ENCODE peak calls at places on chromosomes 7 and 10, in four cellular contexts. C, Q, J and I are unnamed samples.

GRCh38 chr7:133859871-133860427 is 267.2 kb upstream of the LRGUK start:
- DNase-seq in Q (no peak), J (no peak), C (no peak), I (no peak)

GRCh38 chr7:157347217-157347904 is 10.6 kb downstream of the DNAJB6 start:
- DNase-seq in Q (peak; percentile 42), C (no peak), J (peak; percentile 65), I (peak; percentile 86)

GRCh38 chr10:47042199-47042473 is 130.9 kb downstream of the PTPN20 start:
- DNase-seq in Q (peak; percentile 13), J (no peak), C (peak; percentile 8), I (no peak)

GRCh38 chr10:104349623-104350142 is 4.0 kb upstream of the CFAP58 start:
- DNase-seq in Q (no peak), J (peak; percentile 82), C (no peak), I (peak; percentile 79)

GRCh38 chr10:132064082-132064755 is 1.5 kb upstream of the JAKMIP3 start:
- DNase-seq in Q (peak; percentile 50), J (no peak), C (peak; percentile 49), I (no peak)

GRCh38 chr7:151172273-151173141 is 5.0 kb upstream of the GBX1 start:
- DNase-seq in J (peak; percentile 67), Q (peak; percentile 85), C (peak; percentile 84), I (peak; percentile 73)

GRCh38 chr7:158260567-158261361 is 326.9 kb downstream of the PTPRN2 start:
- DNase-seq in Q (no peak), C (no peak), J (no peak), I (no peak)

GRCh38 chr10:74585231-74586087 is 240.9 kb upstream of the KAT6B start:
- DNase-seq in Q (no peak), J (peak; percentile 37), C (no peak), I (peak; percentile 28)

GRCh38 chr10:79071535-79071923 is 2.8 kb downstream of the ZMIZ1 start:
- DNase-seq in J (no peak), C (no peak), Q (no peak), I (no peak)

GRCh38 chr7:91019686-91020385 is 244.4 kb upstream of the FZD1 start:
- DNase-seq in Q (no peak), C (no peak), J (no peak), I (no peak)

GRCh38 chr10:100866010-100866409 is 46.8 kb upstream of the SLF2 start:
- DNase-seq in C (no peak), Q (no peak), J (no peak), I (no peak)

GRCh38 chr10:76352300-76352699 is 920.9 kb downstream of the LRMDA start:
- DNase-seq in C (no peak), Q (no peak), J (peak; percentile 83), I (peak; percentile 71)

GRCh38 chr10:21398549-21399345 is 126.7 kb downstream of the SKIDA1 start:
- DNase-seq in Q (no peak), C (no peak), J (peak; percentile 36), I (no peak)

GRCh38 chr10:1160561-1160961 is 104.4 kb downstream of the WDR37 start:
- DNase-seq in C (no peak), Q (no peak), J (no peak), I (no peak)

GRCh38 chr10:124206616-124207015 is 113.2 kb upstream of the CHST15 start:
- DNase-seq in J (no peak), C (no peak), Q (no peak), I (no peak)

GRCh38 chr7:81161459-81162075 is 242.7 kb upstream of the SEMA3C start:
- DNase-seq in Q (no peak), C (no peak), J (peak; percentile 97), I (peak; percentile 79)

GRCh38 chr10:117980755-117981525 is 65.8 kb downstream of the RAB11FIP2 start:
- DNase-seq in C (no peak), Q (no peak), J (no peak), I (no peak)

GRCh38 chr10:9596368-9596920 is 1421.2 kb upstream of the CELF2 start:
- DNase-seq in C (no peak), Q (no peak), J (no peak), I (peak; percentile 80)

GRCh38 chr7:142257958-142258357 is at the start of gene PRSS58:
- DNase-seq in Q (no peak), C (no peak), J (no peak), I (no peak)

GRCh38 chr7:96322847-96323461 is 1.1 kb upstream of the SLC25A13 start:
- DNase-seq in C (no peak), Q (no peak), J (no peak), I (no peak)

GRCh38 chr7:28729276-28729675 is 228.9 kb downstream of the TRIL start:
- DNase-seq in Q (no peak), J (no peak), C (no peak), I (no peak)

GRCh38 chr10:49744924-49745605 is 17.1 kb downstream of the OGDHL start:
- DNase-seq in C (no peak), J (no peak), Q (no peak), I (no peak)

GRCh38 chr7:24381919-24382505 is 98.0 kb downstream of the NPY start:
- DNase-seq in Q (no peak), C (no peak), J (peak; percentile 16), I (peak; percentile 10)

GRCh38 chr10:93006435-93007039 is 54.1 kb upstream of the CYP26C1 start:
- DNase-seq in J (peak; percentile 63), Q (no peak), C (no peak), I (peak; percentile 76)

GRCh38 chr7:105963038-105963667 is at the start of gene CDHR3:
- DNase-seq in Q (no peak), C (no peak), J (no peak), I (no peak)

GRCh38 chr7:158134824-158135223 is 452.8 kb downstream of the PTPRN2 start:
- DNase-seq in Q (no peak), J (no peak), C (no peak), I (no peak)

GRCh38 chr10:111118758-111119157 is 41.9 kb downstream of the ADRA2A start:
- DNase-seq in C (no peak), Q (no peak), J (no peak), I (no peak)

GRCh38 chr7:80593869-80594587 is 44.4 kb upstream of the CD36 start:
- DNase-seq in C (peak; percentile 71), J (peak; percentile 76), Q (peak; percentile 48), I (peak; percentile 18)

GRCh38 chr10:45008524-45009161 is 7.9 kb downstream of the ZNF22 start:
- DNase-seq in C (no peak), J (peak; percentile 92), Q (no peak), I (peak; percentile 92)
- TF ChIP-seq CTCF in C (peak; percentile 63), J (peak; percentile 77), Q (peak; percentile 80), I (peak; percentile 67)

GRCh38 chr7:143811-144453 is 48.4 kb upstream of the FAM20C start:
- DNase-seq in C (peak; percentile 44), Q (peak; percentile 25), J (no peak), I (no peak)

GRCh38 chr7:145863-146262 is 46.5 kb upstream of the FAM20C start:
- DNase-seq in Q (no peak), C (no peak), J (no peak), I (no peak)

GRCh38 chr7:143145-143751 is 49.1 kb upstream of the FAM20C start:
- DNase-seq in Q (peak; percentile 20), J (no peak), C (peak; percentile 44), I (no peak)

GRCh38 chr7:142248-142955 is 50.0 kb upstream of the FAM20C start:
- DNase-seq in C (peak; percentile 55), Q (peak; percentile 95), J (no peak), I (no peak)

GRCh38 chr7:144454-144826 is 47.9 kb upstream of the FAM20C start:
- DNase-seq in Q (no peak), J (no peak), C (peak; percentile 40), I (no peak)
- H3K4me3 ChIP-seq in Q (no peak overlapping the region), J (no peak overlapping the region), C (no peak overlapping the region), I (no peak overlapping the region)

DNA sequence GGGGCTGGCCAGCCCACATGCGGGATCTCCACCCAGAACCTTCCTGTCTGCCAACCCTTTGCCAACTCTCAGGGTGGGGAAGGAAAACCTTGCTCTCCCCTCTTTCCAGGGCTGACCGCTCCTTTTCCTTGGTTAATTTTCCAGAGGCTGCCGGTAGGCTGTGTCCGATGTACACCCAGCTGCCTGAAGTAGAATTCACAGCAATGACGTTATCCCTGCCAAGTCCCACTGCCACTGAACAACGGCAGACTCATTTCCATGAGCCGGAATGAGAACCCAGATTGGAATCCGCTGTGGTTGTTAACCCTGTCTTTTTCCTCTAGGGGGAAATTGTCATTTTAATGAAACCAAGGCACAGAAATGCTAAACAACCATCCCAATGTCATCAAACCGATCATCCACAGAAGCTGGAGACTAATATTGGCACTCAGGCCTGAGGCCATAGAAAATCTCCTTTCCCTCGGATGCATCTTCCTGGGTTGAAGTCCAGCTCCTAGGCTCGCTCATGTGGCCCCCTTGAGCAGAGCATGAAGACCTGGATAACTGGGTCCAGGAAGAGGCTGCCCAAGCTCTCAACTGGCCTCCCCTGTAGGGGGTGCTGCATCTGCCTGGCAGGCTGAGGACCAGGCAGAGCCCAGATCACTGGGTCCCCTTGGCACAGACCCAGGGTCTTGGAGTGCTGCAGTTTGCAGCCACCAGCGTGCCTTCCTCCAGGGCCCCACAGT is 30.4 kb downstream of the KLRG2 start:
- DNase-seq in J (no peak), Q (no peak), C (no peak), I (peak; percentile 75)
- TF ChIP-seq CTCF in J (no peak), Q (no peak), C (no peak), I (peak; percentile 1)

GRCh38 chr10:50990568-50991495 is 83.5 kb upstream of the PRKG1 start:
- DNase-seq in C (peak; percentile 65), Q (peak; percentile 70), J (peak; percentile 91), I (peak; percentile 92)
- H3K4me3 ChIP-seq in C (peak overlapping the region; percentile 62), Q (peak overlapping the region; percentile 86), J (peak overlapping the region; percentile 86), I (peak overlapping the region; percentile 91)

GRCh38 chr10:98423691-98424120 is 8.7 kb upstream of the PYROXD2 start:
- DNase-seq in C (no peak), J (no peak), Q (peak; percentile 20), I (no peak)
- TF ChIP-seq CTCF in C (no peak), J (no peak), Q (peak; percentile 24), I (no peak)